ENCODE peak calls at places on chromosomes 1 and 21, in seven cellular contexts. U is CD8-positive, alpha-beta memory T cell; I is GM23248; X is body of pancreas; J is cardiac fibroblast; H is neural progenitor cell; W is heart right ventricle. C is an unnamed sample.
A peak's percentile ranks its signal among the peaks of the same experiment; 100 is the strongest.

GRCh38 chr1:172203902-172204301 is 216.6 kb upstream of the C1orf105 start:
- DNase-seq in J (no peak), W (no peak), X (no peak), H (no peak), U (no peak), I (no peak), C (no peak)

GRCh38 chr1:51488372-51489050 is 30.6 kb downstream of the EPS15 start:
- DNase-seq in X (no peak), U (no peak), I (no peak), J (peak; percentile 36), H (no peak), W (no peak), C (peak; percentile 42)

GRCh38 chr1:43541721-43542401 is 11.2 kb downstream of the PTPRF start:
- DNase-seq in X (peak; percentile 90), J (peak; percentile 63), I (peak; percentile 52), U (no peak), H (no peak), W (peak; percentile 72), C (no peak)

GRCh38 chr21:31484219-31484618 is 140.2 kb upstream of the TIAM1 start:
- DNase-seq in X (no peak), J (no peak), W (no peak), I (no peak), H (no peak), U (no peak), C (no peak)

GRCh38 chr1:41347276-41347675 is 14.0 kb upstream of the FOXO6 start:
- DNase-seq in J (no peak), I (no peak), U (no peak), H (no peak), X (no peak), W (no peak), C (no peak)

GRCh38 chr1:10347109-10347508 is 51.8 kb upstream of the PGD start:
- DNase-seq in U (no peak), I (no peak), W (no peak), X (no peak), H (no peak), J (no peak), C (no peak)

GRCh38 chr1:56516539-56517252 is 62.7 kb downstream of the PLPP3 start:
- DNase-seq in I (peak; percentile 82), W (no peak), H (no peak), U (no peak), J (peak; percentile 50), X (peak; percentile 41), C (peak; percentile 48)

GRCh38 chr1:91697322-91698260 is 188.4 kb downstream of the TGFBR3 start:
- DNase-seq in H (no peak), U (peak; percentile 43), W (no peak), I (peak; percentile 84), X (no peak), J (peak; percentile 92), C (peak; percentile 86)

GRCh38 chr1:21104683-21105082 is 72.0 kb downstream of the EIF4G3 start:
- DNase-seq in H (no peak), W (no peak), U (no peak), J (no peak), X (no peak), I (no peak), C (no peak)

GRCh38 chr1:44405804-44406743 is 1.0 kb downstream of the RNF220 start:
- DNase-seq in U (peak; percentile 29), I (peak; percentile 30), W (no peak), H (peak; percentile 54), J (no peak), X (no peak), C (no peak)

GRCh38 chr1:32393832-32394140 is 455 bp downstream of the BSDC1 start:
- DNase-seq in H (peak; percentile 75), X (peak; percentile 54), U (no peak), I (peak; percentile 76), J (no peak), W (no peak), C (peak; percentile 31)

GRCh38 chr1:14774988-14775387 is 176.5 kb downstream of the KAZN start:
- DNase-seq in I (no peak), W (no peak), X (no peak), U (no peak), J (no peak), H (no peak), C (no peak)

GRCh38 chr1:43569175-43569574 is 38.5 kb downstream of the PTPRF start:
- DNase-seq in U (no peak), X (no peak), I (no peak), J (no peak), H (no peak), W (no peak), C (no peak)

GRCh38 chr1:154941332-154941995 is 4.9 kb upstream of the PMVK start:
- DNase-seq in X (peak; percentile 68), W (no peak), H (peak; percentile 78), J (no peak), U (no peak), I (no peak), C (no peak)

GRCh38 chr1:93129507-93130099 is 50.5 kb downstream of the MTF2 start:
- DNase-seq in U (no peak), I (no peak), J (no peak), H (no peak), W (no peak), X (no peak), C (no peak)

GRCh38 chr1:236465959-236466303 is 57.9 kb upstream of the LGALS8 start:
- DNase-seq in J (no peak), W (no peak), U (peak; percentile 37), I (no peak), X (no peak), H (no peak), C (no peak)

GRCh38 chr1:85259866-85260345 is 444 bp upstream of the C1orf52 start:
- DNase-seq in W (no peak), X (no peak), I (peak; percentile 81), H (no peak), J (peak; percentile 91), U (no peak), C (peak; percentile 90)

GRCh38 chr1:192951961-192952460 is 107.1 kb downstream of the UCHL5 start:
- DNase-seq in U (no peak), X (no peak), W (no peak), I (peak; percentile 85), H (no peak), J (peak; percentile 81), C (peak; percentile 91)

GRCh38 chr1:61142726-61143500 is 60.6 kb downstream of the NFIA start:
- DNase-seq in W (no peak), I (peak; percentile 40), H (no peak), U (no peak), J (no peak), X (no peak), C (no peak)

GRCh38 chr1:61140056-61140549 is 57.7 kb downstream of the NFIA start:
- DNase-seq in I (no peak), X (no peak), J (no peak), U (no peak), H (no peak), W (no peak), C (no peak)

GRCh38 chr1:61139324-61140055 is 57.1 kb downstream of the NFIA start:
- DNase-seq in H (peak; percentile 28), X (no peak), U (no peak), J (peak; percentile 49), I (peak; percentile 93), W (no peak), C (peak; percentile 71)

GRCh38 chr1:61140778-61141177 is 58.4 kb downstream of the NFIA start:
- DNase-seq in W (no peak), H (no peak), J (no peak), I (no peak), U (no peak), X (no peak), C (no peak)

GRCh38 chr1:61141288-61142044 is 59.1 kb downstream of the NFIA start:
- DNase-seq in X (no peak), W (no peak), H (no peak), I (peak; percentile 78), U (no peak), J (peak; percentile 77), C (peak; percentile 70)
- H3K4me3 ChIP-seq in X (no peak overlapping the region), W (no peak overlapping the region), H (no peak overlapping the region), I (peak overlapping the region; percentile 44), U (no peak overlapping the region), J (no peak overlapping the region), C (no peak overlapping the region)

DNA sequence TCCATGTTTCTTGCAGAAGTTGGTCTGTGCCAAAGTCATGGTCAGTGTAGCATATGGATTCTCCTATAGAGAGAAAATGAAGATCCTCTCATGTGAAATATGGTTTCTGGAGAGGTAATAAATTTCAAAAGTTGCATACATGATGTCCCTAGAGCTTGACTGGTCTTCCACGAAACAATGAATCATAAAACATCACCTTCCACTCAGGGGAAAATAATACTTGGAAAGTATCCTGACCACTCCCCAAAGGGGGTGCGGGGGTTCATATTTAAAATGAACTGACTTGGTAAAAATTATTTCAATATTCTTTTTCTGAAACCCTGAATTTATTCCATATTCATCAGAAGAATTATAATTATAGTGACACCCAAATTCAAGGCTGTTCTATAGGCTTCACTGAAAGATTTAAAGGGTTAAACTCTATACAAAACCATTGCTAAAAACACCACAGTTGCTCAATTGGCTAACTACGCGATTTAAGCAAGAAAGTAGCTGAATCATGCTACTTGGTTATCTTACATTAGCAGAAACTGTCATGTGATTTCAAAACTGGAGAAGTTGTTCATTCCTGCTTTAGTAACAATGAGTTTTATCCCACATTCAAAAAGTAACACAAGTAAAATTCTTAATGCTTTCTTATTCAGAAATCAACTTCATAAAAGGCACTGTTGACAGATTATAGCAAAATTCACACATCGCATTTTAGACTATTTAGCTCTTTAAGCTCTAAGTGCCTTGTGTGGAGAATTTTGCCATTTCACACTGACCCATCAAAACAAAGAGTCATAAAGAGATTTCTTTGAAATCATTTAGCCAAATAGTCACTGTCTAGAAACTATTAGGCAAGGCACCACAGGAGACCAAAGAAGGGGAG is 5.3 kb downstream of the CREG1 start:
- DNase-seq in H (no peak), J (peak; percentile 90), U (no peak), W (no peak), I (peak; percentile 91), X (no peak), C (peak; percentile 93)
- H3K4me3 ChIP-seq in H (no peak overlapping the region), J (no peak overlapping the region), U (no peak overlapping the region), W (no peak overlapping the region), I (peak overlapping the region; percentile 20), X (no peak overlapping the region), C (no peak overlapping the region)

DNA sequence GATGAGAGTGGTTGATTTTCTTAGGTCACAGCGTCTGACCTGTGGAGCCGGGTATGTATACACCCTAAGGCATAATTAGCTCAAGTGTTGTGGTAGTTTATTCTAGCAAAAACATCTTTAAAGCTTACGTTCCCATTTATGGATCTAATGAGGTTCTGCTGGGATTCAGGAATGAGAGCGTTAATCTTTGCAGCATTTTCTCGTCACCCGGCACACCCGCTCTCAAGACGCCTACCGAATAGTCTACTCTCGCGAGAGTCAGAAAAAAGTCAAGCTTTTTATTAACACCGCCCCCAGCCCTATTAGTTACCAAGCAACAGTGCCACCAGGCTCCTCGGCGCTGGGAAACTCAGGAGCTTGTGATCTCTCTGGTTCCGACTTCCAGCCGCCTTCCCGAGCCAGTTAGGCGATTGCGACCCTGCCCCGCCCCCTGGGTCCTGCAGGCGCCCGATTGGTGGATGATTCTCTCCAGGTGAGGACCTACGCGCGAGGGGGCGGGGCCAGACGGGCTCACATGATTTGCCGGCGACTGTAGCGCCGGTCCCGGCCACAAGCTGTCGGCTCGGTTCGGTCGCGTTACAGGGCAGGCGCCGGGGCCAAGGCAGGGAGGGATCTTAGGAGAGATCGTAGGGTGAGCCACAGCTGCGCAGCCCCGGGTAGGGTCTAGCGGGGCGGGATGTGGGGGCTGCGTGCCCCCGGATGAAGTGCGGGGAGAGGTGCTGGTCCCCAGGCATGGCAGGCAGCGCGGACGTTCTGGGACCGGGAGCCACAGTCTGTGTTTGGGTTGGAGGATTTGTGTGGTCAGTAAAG is at the start of gene PFKFB2:
- DNase-seq in H (peak; percentile 99), I (peak; percentile 97), J (peak; percentile 97), X (peak; percentile 100), U (peak; percentile 93), W (peak; percentile 94), C (peak; percentile 96)
- H3K4me3 ChIP-seq in H (peak within 1 kb of the TSS; percentile 63), I (peak within 1 kb of the TSS; percentile 98), J (peak within 1 kb of the TSS; percentile 81), X (peak within 1 kb of the TSS; percentile 14), U (peak within 1 kb of the TSS; percentile 86), W (peak within 1 kb of the TSS; percentile 55), C (peak within 1 kb of the TSS; percentile 74)

GRCh38 chr1:24964811-24965570 is 34.9 kb upstream of the RUNX3 start:
- DNase-seq in X (peak; percentile 15), J (no peak), W (peak; percentile 44), I (no peak), H (no peak), U (peak; percentile 96), C (no peak)
- H3K4me3 ChIP-seq in X (no peak overlapping the region), J (no peak overlapping the region), W (no peak overlapping the region), I (no peak overlapping the region), H (no peak overlapping the region), U (peak overlapping the region; percentile 53), C (no peak overlapping the region)

C was measured in fibroblast of pulmonary artery.